ENCODE peak calls at places on chromosomes 5 and 9, in seven cellular contexts. H, Z, Q, U, Y, T and P are unnamed samples.
A peak's percentile ranks its signal among the peaks of the same experiment; 100 is the strongest.

GRCh38 chr5:26031481-26031880 is 1006.9 kb downstream of the CDH9 start:
- DNase-seq in H (no peak), Z (no peak), Q (no peak), U (no peak), Y (no peak), T (no peak), P (no peak)

GRCh38 chr9:91374939-91375338 is 13.2 kb upstream of the AUH start:
- DNase-seq in H (no peak), Z (peak; percentile 24), Q (peak; percentile 78), U (no peak), Y (no peak), T (no peak), P (no peak)

GRCh38 chr9:14221558-14221957 is 92.4 kb downstream of the NFIB start:
- DNase-seq in H (no peak), Z (peak; percentile 91), Q (peak; percentile 66), U (no peak), Y (no peak), T (no peak), P (no peak)

GRCh38 chr5:172666251-172666650 is 25.2 kb downstream of the NEURL1B start:
- DNase-seq in H (no peak), Z (peak; percentile 19), Q (no peak), U (no peak), Y (peak; percentile 18), T (no peak), P (no peak)

GRCh38 chr9:107437716-107438115 is 51.9 kb downstream of the KLF4 start:
- DNase-seq in H (no peak), Z (no peak), Q (no peak), U (no peak), Y (no peak), T (no peak), P (no peak)

GRCh38 chr9:121568541-121569265 is 69.1 kb upstream of the GGTA1 start:
- DNase-seq in H (no peak), Z (no peak), Q (no peak), U (peak; percentile 60), Y (no peak), T (peak; percentile 53), P (peak; percentile 74)

GRCh38 chr9:130186051-130186450 is 13.8 kb downstream of the NCS1 start:
- DNase-seq in H (peak; percentile 51), Z (no peak), Q (no peak), U (no peak), Y (no peak), T (peak; percentile 26), P (no peak)

GRCh38 chr5:140118294-140118936 is 4.5 kb downstream of the PURA start:
- DNase-seq in H (no peak), Z (peak; percentile 44), Q (peak; percentile 31), U (no peak), Y (no peak), T (no peak), P (no peak)

GRCh38 chr5:116982035-116982434 is 407.4 kb upstream of the SEMA6A start:
- DNase-seq in H (no peak), Z (no peak), Q (no peak), U (no peak), Y (no peak), T (no peak), P (no peak)

GRCh38 chr9:115291841-115292240 is 173.9 kb upstream of the TNC start:
- DNase-seq in H (no peak), Z (peak; percentile 6), Q (peak; percentile 18), U (no peak), Y (no peak), T (no peak), P (no peak)

GRCh38 chr9:81971727-81972126 is 16.8 kb upstream of the SPATA31D1 start:
- DNase-seq in H (no peak), Z (no peak), Q (no peak), U (no peak), Y (no peak), T (no peak), P (no peak)

GRCh38 chr5:169626779-169627178 is 10.3 kb upstream of the DOCK2 start:
- DNase-seq in H (no peak), Z (peak; percentile 80), Q (peak; percentile 94), U (no peak), Y (no peak), T (no peak), P (no peak)

GRCh38 chr9:35035851-35036701 is 36.3 kb downstream of the VCP start:
- DNase-seq in H (peak; percentile 86), Z (no peak), Q (peak; percentile 71), U (peak; percentile 71), Y (no peak), T (peak; percentile 54), P (peak; percentile 70)

GRCh38 chr9:126218726-126219125 is 107.9 kb upstream of the MVB12B start:
- DNase-seq in H (no peak), Z (no peak), Q (no peak), U (no peak), Y (no peak), T (no peak), P (no peak)

GRCh38 chr9:6611891-6612290 is 33.6 kb downstream of the GLDC start:
- DNase-seq in H (no peak), Z (no peak), Q (no peak), U (no peak), Y (no peak), T (no peak), P (no peak)

GRCh38 chr5:90613450-90613849 is 54.9 kb downstream of the ADGRV1 start:
- DNase-seq in H (no peak), Z (no peak), Q (no peak), U (no peak), Y (no peak), T (no peak), P (no peak)

GRCh38 chr5:71455427-71456361 is at the start of gene BDP1:
- DNase-seq in H (peak; percentile 99), Z (peak; percentile 94), Q (peak; percentile 95), U (peak; percentile 98), Y (peak; percentile 94), T (peak; percentile 96), P (peak; percentile 97)

GRCh38 chr9:124000784-124001444 is 10.7 kb upstream of the LHX2 start:
- DNase-seq in H (no peak), Z (no peak), Q (no peak), U (no peak), Y (no peak), T (no peak), P (no peak)
- H3K4me3 ChIP-seq in H (no peak overlapping the region), Z (no peak overlapping the region), Q (no peak overlapping the region), U (no peak overlapping the region), Y (no peak overlapping the region), T (no peak overlapping the region), P (no peak overlapping the region)

GRCh38 chr5:102858221-102858620 is 103.1 kb downstream of the PAM start:
- DNase-seq in H (no peak), Z (no peak), Q (no peak), U (no peak), Y (no peak), T (no peak), P (no peak)

GRCh38 chr5:102855684-102856373 is 100.7 kb downstream of the PAM start:
- DNase-seq in H (no peak), Z (no peak), Q (no peak), U (no peak), Y (no peak), T (no peak), P (no peak)

GRCh38 chr5:102857090-102857818 is 102.1 kb downstream of the PAM start:
- DNase-seq in H (no peak), Z (peak; percentile 30), Q (no peak), U (peak; percentile 18), Y (no peak), T (peak; percentile 56), P (peak; percentile 68)

GRCh38 chr5:102858808-102859207 is 103.7 kb downstream of the PAM start:
- DNase-seq in H (no peak), Z (peak; percentile 93), Q (peak; percentile 36), U (no peak), Y (no peak), T (no peak), P (no peak)

GRCh38 chr5:102856374-102856748 is 101.3 kb downstream of the PAM start:
- DNase-seq in H (no peak), Z (peak; percentile 88), Q (peak; percentile 55), U (no peak), Y (no peak), T (no peak), P (no peak)
- H3K4me3 ChIP-seq in H (no peak overlapping the region), Z (peak overlapping the region; percentile 9), Q (no peak overlapping the region), U (no peak overlapping the region), Y (no peak overlapping the region), T (no peak overlapping the region), P (no peak overlapping the region)

GRCh38 chr9:87500491-87500890 is 2.8 kb downstream of the DAPK1 start:
- DNase-seq in H (no peak), Z (no peak), Q (no peak), U (no peak), Y (peak; percentile 61), T (no peak), P (no peak)

GRCh38 chr9:87498046-87498815 is 564 bp downstream of the DAPK1 start:
- DNase-seq in H (peak; percentile 92), Z (no peak), Q (peak; percentile 32), U (peak; percentile 31), Y (peak; percentile 45), T (peak; percentile 30), P (no peak)

GRCh38 chr9:87497604-87498045 is at the start of gene DAPK1:
- DNase-seq in H (peak; percentile 95), Z (no peak), Q (peak; percentile 38), U (peak; percentile 58), Y (peak; percentile 83), T (peak; percentile 34), P (no peak)

GRCh38 chr9:87499455-87500015 is 1.9 kb downstream of the DAPK1 start:
- DNase-seq in H (no peak), Z (no peak), Q (no peak), U (no peak), Y (peak; percentile 69), T (no peak), P (no peak)

DNA sequence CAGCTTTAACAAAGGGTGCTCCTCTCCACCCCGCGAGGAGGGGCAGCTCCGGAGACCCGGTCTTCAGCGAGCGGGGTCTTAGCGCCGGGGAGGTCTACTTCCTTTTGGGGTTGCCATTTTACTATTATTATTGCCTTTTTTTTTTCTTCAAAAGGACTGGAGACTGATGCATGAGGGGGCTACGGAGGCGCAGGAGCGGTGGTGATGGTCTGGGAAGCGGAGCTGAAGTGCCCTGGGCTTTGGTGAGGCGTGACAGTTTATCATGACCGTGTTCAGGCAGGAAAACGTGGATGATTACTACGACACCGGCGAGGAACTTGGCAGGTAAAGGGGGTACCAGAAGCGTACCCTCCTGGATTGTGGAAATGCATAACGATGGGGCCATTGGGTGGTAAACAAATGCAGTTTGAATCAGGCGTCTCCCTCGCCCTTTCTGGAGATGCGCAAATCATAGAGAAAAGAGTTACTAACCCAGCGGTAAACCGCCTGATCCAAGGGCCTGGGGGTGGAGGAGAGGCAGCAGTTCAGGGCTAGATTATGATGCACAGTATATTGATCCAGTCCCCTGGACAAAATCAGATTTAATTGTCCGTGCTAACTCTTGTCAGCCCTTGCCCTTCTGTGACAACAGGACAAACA is 1.3 kb downstream of the DAPK1 start:
- DNase-seq in H (no peak), Z (no peak), Q (no peak), U (no peak), Y (no peak), T (no peak), P (no peak)
- H3K4me3 ChIP-seq in H (peak overlapping the region; percentile 76), Z (no peak overlapping the region), Q (peak overlapping the region; percentile 65), U (peak overlapping the region; percentile 78), Y (peak overlapping the region; percentile 60), T (peak overlapping the region; percentile 54), P (peak overlapping the region; percentile 51)

DNA sequence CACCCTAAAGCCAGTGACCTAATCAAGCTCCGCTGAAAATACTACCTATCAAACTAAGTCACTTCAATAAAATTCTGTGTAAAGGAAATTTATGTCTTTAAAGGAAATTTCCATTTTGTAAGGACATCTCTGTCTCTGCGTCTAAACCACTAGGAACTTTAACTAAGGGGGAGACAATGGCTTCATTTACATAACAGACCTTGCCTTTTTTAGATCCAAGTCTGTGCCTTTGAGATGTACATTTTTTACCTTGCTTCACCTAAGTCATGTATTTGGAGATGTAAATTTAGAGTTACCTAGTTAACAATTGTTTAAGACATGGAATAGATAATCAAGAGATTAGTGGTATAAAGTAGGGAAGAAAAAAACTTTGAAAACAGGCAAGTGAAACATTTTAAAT is 10.2 kb upstream of the GLT6D1 start:
- DNase-seq in H (no peak), Z (no peak), Q (no peak), U (no peak), Y (no peak), T (no peak), P (no peak)
- H3K4me3 ChIP-seq in H (no peak overlapping the region), Z (no peak overlapping the region), Q (no peak overlapping the region), U (no peak overlapping the region), Y (no peak overlapping the region), T (no peak overlapping the region), P (no peak overlapping the region)